ENCODE peak calls at places on chromosomes 3 and 15, in eight cellular contexts. One of them, this sample, is unnamed.

GRCh38 chr15:66655511-66655910 is 46.5 kb upstream of the SMAD6 start:
- DNase-seq in small intestine: no peak
- DNase-seq in heart right ventricle: no peak
- DNase-seq in CD4-positive, CD25-positive, alpha-beta regulatory T cell: no peak
- DNase-seq in stomach: no peak
- DNase-seq in mammary epithelial cell: no peak
- DNase-seq in right atrium auricular region: no peak
- DNase-seq in effector memory CD4-positive, alpha-beta T cell: no peak
- DNase-seq in this sample: no peak

GRCh38 chr3:12399226-12399625 is 85.1 kb upstream of the TSEN2 start:
- DNase-seq in small intestine: no peak
- DNase-seq in heart right ventricle: no peak
- DNase-seq in CD4-positive, CD25-positive, alpha-beta regulatory T cell: no peak
- DNase-seq in stomach: no peak
- DNase-seq in mammary epithelial cell: no peak
- DNase-seq in right atrium auricular region: no peak
- DNase-seq in effector memory CD4-positive, alpha-beta T cell: no peak
- DNase-seq in this sample: no peak

GRCh38 chr3:195203631-195204030 is 67.3 kb downstream of the XXYLT1 start:
- DNase-seq in small intestine: no peak
- DNase-seq in heart right ventricle: no peak
- DNase-seq in CD4-positive, CD25-positive, alpha-beta regulatory T cell: no peak
- DNase-seq in stomach: peak; percentile 21
- DNase-seq in mammary epithelial cell: no peak
- DNase-seq in right atrium auricular region: peak; percentile 43
- DNase-seq in effector memory CD4-positive, alpha-beta T cell: no peak
- DNase-seq in this sample: no peak

GRCh38 chr3:45082139-45082538 is 56.0 kb downstream of the CLEC3B start:
- DNase-seq in small intestine: no peak
- DNase-seq in heart right ventricle: no peak
- DNase-seq in CD4-positive, CD25-positive, alpha-beta regulatory T cell: no peak
- DNase-seq in stomach: no peak
- DNase-seq in mammary epithelial cell: no peak
- DNase-seq in right atrium auricular region: no peak
- DNase-seq in effector memory CD4-positive, alpha-beta T cell: no peak
- DNase-seq in this sample: no peak

GRCh38 chr3:142448424-142448823 is 587 bp upstream of the XRN1 start:
- DNase-seq in small intestine: no peak
- DNase-seq in heart right ventricle: no peak
- DNase-seq in CD4-positive, CD25-positive, alpha-beta regulatory T cell: no peak
- DNase-seq in stomach: no peak
- DNase-seq in mammary epithelial cell: no peak
- DNase-seq in right atrium auricular region: no peak
- DNase-seq in effector memory CD4-positive, alpha-beta T cell: no peak
- DNase-seq in this sample: no peak

GRCh38 chr3:73405000-73405399 is 219.7 kb downstream of the PDZRN3 start:
- DNase-seq in small intestine: no peak
- DNase-seq in heart right ventricle: no peak
- DNase-seq in CD4-positive, CD25-positive, alpha-beta regulatory T cell: no peak
- DNase-seq in stomach: no peak
- DNase-seq in mammary epithelial cell: no peak
- DNase-seq in right atrium auricular region: no peak
- DNase-seq in effector memory CD4-positive, alpha-beta T cell: no peak
- DNase-seq in this sample: no peak

GRCh38 chr15:48939686-48940085 is 24.0 kb downstream of the SHC4 start:
- DNase-seq in small intestine: no peak
- DNase-seq in heart right ventricle: no peak
- DNase-seq in CD4-positive, CD25-positive, alpha-beta regulatory T cell: no peak
- DNase-seq in stomach: no peak
- DNase-seq in mammary epithelial cell: peak; percentile 94
- DNase-seq in right atrium auricular region: no peak
- DNase-seq in effector memory CD4-positive, alpha-beta T cell: no peak
- DNase-seq in this sample: no peak

GRCh38 chr3:16486201-16486600 is 27.3 kb downstream of the RFTN1 start:
- DNase-seq in small intestine: no peak
- DNase-seq in heart right ventricle: no peak
- DNase-seq in CD4-positive, CD25-positive, alpha-beta regulatory T cell: no peak
- DNase-seq in stomach: no peak
- DNase-seq in mammary epithelial cell: no peak
- DNase-seq in right atrium auricular region: no peak
- DNase-seq in effector memory CD4-positive, alpha-beta T cell: no peak
- DNase-seq in this sample: no peak

GRCh38 chr3:191158800-191159199 is 40.2 kb upstream of the OSTN start:
- DNase-seq in small intestine: no peak
- DNase-seq in heart right ventricle: no peak
- DNase-seq in CD4-positive, CD25-positive, alpha-beta regulatory T cell: no peak
- DNase-seq in stomach: no peak
- DNase-seq in mammary epithelial cell: no peak
- DNase-seq in right atrium auricular region: no peak
- DNase-seq in effector memory CD4-positive, alpha-beta T cell: no peak
- DNase-seq in this sample: no peak

GRCh38 chr15:85030301-85031049 is 48.8 kb downstream of the PDE8A start:
- DNase-seq in small intestine: no peak
- DNase-seq in heart right ventricle: no peak
- DNase-seq in CD4-positive, CD25-positive, alpha-beta regulatory T cell: no peak
- DNase-seq in stomach: no peak
- DNase-seq in mammary epithelial cell: peak; percentile 53
- DNase-seq in right atrium auricular region: no peak
- DNase-seq in effector memory CD4-positive, alpha-beta T cell: no peak
- DNase-seq in this sample: no peak

GRCh38 chr3:134810052-134810435 is 15.0 kb downstream of the EPHB1 start:
- DNase-seq in small intestine: peak; percentile 7
- DNase-seq in heart right ventricle: no peak
- DNase-seq in CD4-positive, CD25-positive, alpha-beta regulatory T cell: no peak
- DNase-seq in stomach: no peak
- DNase-seq in mammary epithelial cell: no peak
- DNase-seq in right atrium auricular region: no peak
- DNase-seq in effector memory CD4-positive, alpha-beta T cell: no peak
- DNase-seq in this sample: no peak

GRCh38 chr3:41627477-41628087 is 334.3 kb downstream of the ULK4 start:
- DNase-seq in small intestine: peak; percentile 89
- DNase-seq in heart right ventricle: no peak
- DNase-seq in CD4-positive, CD25-positive, alpha-beta regulatory T cell: no peak
- DNase-seq in stomach: no peak
- DNase-seq in mammary epithelial cell: no peak
- DNase-seq in right atrium auricular region: no peak
- DNase-seq in effector memory CD4-positive, alpha-beta T cell: no peak
- DNase-seq in this sample: no peak

GRCh38 chr3:161957467-161957866 is 460.9 kb downstream of the OTOL1 start:
- DNase-seq in small intestine: no peak
- DNase-seq in heart right ventricle: no peak
- DNase-seq in CD4-positive, CD25-positive, alpha-beta regulatory T cell: no peak
- DNase-seq in stomach: no peak
- DNase-seq in mammary epithelial cell: no peak
- DNase-seq in right atrium auricular region: no peak
- DNase-seq in effector memory CD4-positive, alpha-beta T cell: no peak
- DNase-seq in this sample: no peak

GRCh38 chr3:101687142-101687931 is 819 bp upstream of the RPL24 start:
- DNase-seq in small intestine: no peak
- DNase-seq in heart right ventricle: no peak
- DNase-seq in CD4-positive, CD25-positive, alpha-beta regulatory T cell: no peak
- DNase-seq in stomach: no peak
- DNase-seq in mammary epithelial cell: peak; percentile 57
- DNase-seq in right atrium auricular region: no peak
- DNase-seq in effector memory CD4-positive, alpha-beta T cell: no peak
- DNase-seq in this sample: no peak

GRCh38 chr3:160618878-160619277 is 53.5 kb upstream of the KPNA4 start:
- DNase-seq in small intestine: no peak
- DNase-seq in heart right ventricle: no peak
- DNase-seq in CD4-positive, CD25-positive, alpha-beta regulatory T cell: no peak
- DNase-seq in stomach: no peak
- DNase-seq in mammary epithelial cell: no peak
- DNase-seq in right atrium auricular region: no peak
- DNase-seq in effector memory CD4-positive, alpha-beta T cell: no peak
- DNase-seq in this sample: no peak

GRCh38 chr15:75731248-75732100 is 18.8 kb upstream of the CSPG4 start:
- DNase-seq in small intestine: no peak
- DNase-seq in heart right ventricle: peak; percentile 72
- DNase-seq in CD4-positive, CD25-positive, alpha-beta regulatory T cell: no peak
- DNase-seq in stomach: no peak
- DNase-seq in mammary epithelial cell: no peak
- DNase-seq in right atrium auricular region: no peak
- DNase-seq in effector memory CD4-positive, alpha-beta T cell: no peak
- DNase-seq in this sample: peak; percentile 40

GRCh38 chr3:40971191-40972168 is 227.8 kb upstream of the CTNNB1 start:
- DNase-seq in small intestine: peak; percentile 91
- DNase-seq in heart right ventricle: peak; percentile 87
- DNase-seq in CD4-positive, CD25-positive, alpha-beta regulatory T cell: no peak
- DNase-seq in stomach: peak; percentile 47
- DNase-seq in mammary epithelial cell: peak; percentile 99
- DNase-seq in right atrium auricular region: peak; percentile 91
- DNase-seq in effector memory CD4-positive, alpha-beta T cell: no peak
- DNase-seq in this sample: peak; percentile 86

GRCh38 chr3:15049584-15049983 is 15.5 kb downstream of the MRPS25 start:
- DNase-seq in small intestine: peak; percentile 69
- DNase-seq in heart right ventricle: no peak
- DNase-seq in CD4-positive, CD25-positive, alpha-beta regulatory T cell: no peak
- DNase-seq in stomach: no peak
- DNase-seq in mammary epithelial cell: no peak
- DNase-seq in right atrium auricular region: no peak
- DNase-seq in effector memory CD4-positive, alpha-beta T cell: no peak
- DNase-seq in this sample: no peak
- H3K4me1 ChIP-seq in small intestine: no peaks in the 10 kb centered on the region
- H3K4me1 ChIP-seq in heart right ventricle: no peaks in the 10 kb centered on the region
- H3K4me1 ChIP-seq in CD4-positive, CD25-positive, alpha-beta regulatory T cell: peaks cover 2% of the 10 kb centered on the region
- H3K4me1 ChIP-seq in stomach: no peaks in the 10 kb centered on the region
- H3K4me1 ChIP-seq in mammary epithelial cell: no peaks in the 10 kb centered on the region
- H3K4me1 ChIP-seq in right atrium auricular region: no peaks in the 10 kb centered on the region
- H3K4me1 ChIP-seq in effector memory CD4-positive, alpha-beta T cell: no peaks in the 10 kb centered on the region
- H3K4me1 ChIP-seq in this sample: no peaks in the 10 kb centered on the region

GRCh38 chr3:43288366-43288765 is 2.0 kb downstream of the SNRK start:
- DNase-seq in small intestine: peak; percentile 69
- DNase-seq in heart right ventricle: no peak
- DNase-seq in CD4-positive, CD25-positive, alpha-beta regulatory T cell: peak; percentile 55
- DNase-seq in stomach: no peak
- DNase-seq in mammary epithelial cell: no peak
- DNase-seq in right atrium auricular region: no peak
- DNase-seq in effector memory CD4-positive, alpha-beta T cell: no peak
- DNase-seq in this sample: no peak

GRCh38 chr3:43287514-43287913 is 1.2 kb downstream of the SNRK start:
- DNase-seq in small intestine: peak; percentile 63
- DNase-seq in heart right ventricle: no peak
- DNase-seq in CD4-positive, CD25-positive, alpha-beta regulatory T cell: no peak
- DNase-seq in stomach: no peak
- DNase-seq in mammary epithelial cell: no peak
- DNase-seq in right atrium auricular region: no peak
- DNase-seq in effector memory CD4-positive, alpha-beta T cell: no peak
- DNase-seq in this sample: no peak

GRCh38 chr3:43286886-43287301 is 554 bp downstream of the SNRK start:
- DNase-seq in small intestine: peak; percentile 45
- DNase-seq in heart right ventricle: no peak
- DNase-seq in CD4-positive, CD25-positive, alpha-beta regulatory T cell: peak; percentile 29
- DNase-seq in stomach: no peak
- DNase-seq in mammary epithelial cell: peak; percentile 27
- DNase-seq in right atrium auricular region: no peak
- DNase-seq in effector memory CD4-positive, alpha-beta T cell: peak; percentile 18
- DNase-seq in this sample: no peak

GRCh38 chr3:43286115-43286885 is at the start of gene SNRK:
- DNase-seq in small intestine: peak; percentile 80
- DNase-seq in heart right ventricle: peak; percentile 91
- DNase-seq in CD4-positive, CD25-positive, alpha-beta regulatory T cell: peak; percentile 93
- DNase-seq in stomach: peak; percentile 94
- DNase-seq in mammary epithelial cell: peak; percentile 81
- DNase-seq in right atrium auricular region: peak; percentile 85
- DNase-seq in effector memory CD4-positive, alpha-beta T cell: peak; percentile 89
- DNase-seq in this sample: peak; percentile 88

GRCh38 chr3:43285644-43286043 is 696 bp upstream of the SNRK start:
- DNase-seq in small intestine: no peak
- DNase-seq in heart right ventricle: no peak
- DNase-seq in CD4-positive, CD25-positive, alpha-beta regulatory T cell: no peak
- DNase-seq in stomach: no peak
- DNase-seq in mammary epithelial cell: no peak
- DNase-seq in right atrium auricular region: no peak
- DNase-seq in effector memory CD4-positive, alpha-beta T cell: no peak
- DNase-seq in this sample: no peak
- H3K4me3 ChIP-seq in small intestine: no peak overlapping the region
- H3K4me3 ChIP-seq in heart right ventricle: no peak overlapping the region
- H3K4me3 ChIP-seq in CD4-positive, CD25-positive, alpha-beta regulatory T cell: peak overlapping the region; percentile 58
- H3K4me3 ChIP-seq in stomach: peak overlapping the region; percentile 65
- H3K4me3 ChIP-seq in mammary epithelial cell: no peak overlapping the region
- H3K4me3 ChIP-seq in right atrium auricular region: peak overlapping the region; percentile 55
- H3K4me3 ChIP-seq in effector memory CD4-positive, alpha-beta T cell: no peak overlapping the region
- H3K4me3 ChIP-seq in this sample: no peak overlapping the region

GRCh38 chr3:4828279-4829030 is 150.8 kb upstream of the BHLHE40 start:
- DNase-seq in small intestine: no peak
- DNase-seq in heart right ventricle: no peak
- DNase-seq in CD4-positive, CD25-positive, alpha-beta regulatory T cell: no peak
- DNase-seq in stomach: no peak
- DNase-seq in mammary epithelial cell: peak; percentile 38
- DNase-seq in right atrium auricular region: peak; percentile 82
- DNase-seq in effector memory CD4-positive, alpha-beta T cell: no peak
- DNase-seq in this sample: no peak
- H3K4me1 ChIP-seq in small intestine: peaks cover 32% of the 10 kb centered on the region
- H3K4me1 ChIP-seq in heart right ventricle: peaks cover 16% of the 10 kb centered on the region
- H3K4me1 ChIP-seq in CD4-positive, CD25-positive, alpha-beta regulatory T cell: peaks cover 73% of the 10 kb centered on the region
- H3K4me1 ChIP-seq in stomach: peaks cover 29% of the 10 kb centered on the region
- H3K4me1 ChIP-seq in mammary epithelial cell: peaks cover 58% of the 10 kb centered on the region
- H3K4me1 ChIP-seq in right atrium auricular region: peaks cover 67% of the 10 kb centered on the region
- H3K4me1 ChIP-seq in effector memory CD4-positive, alpha-beta T cell: peaks cover 92% of the 10 kb centered on the region
- H3K4me1 ChIP-seq in this sample: peaks cover 28% of the 10 kb centered on the region

GRCh38 chr3:151346292-151346691 is 16.9 kb upstream of the P2RY13 start:
- DNase-seq in small intestine: no peak
- DNase-seq in heart right ventricle: no peak
- DNase-seq in CD4-positive, CD25-positive, alpha-beta regulatory T cell: no peak
- DNase-seq in stomach: no peak
- DNase-seq in mammary epithelial cell: no peak
- DNase-seq in right atrium auricular region: no peak
- DNase-seq in effector memory CD4-positive, alpha-beta T cell: no peak
- DNase-seq in this sample: no peak

GRCh38 chr3:151347432-151347831 is 18.1 kb upstream of the P2RY13 start:
- DNase-seq in small intestine: no peak
- DNase-seq in heart right ventricle: no peak
- DNase-seq in CD4-positive, CD25-positive, alpha-beta regulatory T cell: no peak
- DNase-seq in stomach: no peak
- DNase-seq in mammary epithelial cell: no peak
- DNase-seq in right atrium auricular region: no peak
- DNase-seq in effector memory CD4-positive, alpha-beta T cell: no peak
- DNase-seq in this sample: peak; percentile 48

GRCh38 chr3:151351216-151351615 is 21.9 kb upstream of the P2RY13 start:
- DNase-seq in small intestine: no peak
- DNase-seq in heart right ventricle: no peak
- DNase-seq in CD4-positive, CD25-positive, alpha-beta regulatory T cell: no peak
- DNase-seq in stomach: no peak
- DNase-seq in mammary epithelial cell: no peak
- DNase-seq in right atrium auricular region: no peak
- DNase-seq in effector memory CD4-positive, alpha-beta T cell: no peak
- DNase-seq in this sample: no peak

GRCh38 chr3:151351648-151352047 is 22.3 kb upstream of the P2RY13 start:
- DNase-seq in small intestine: no peak
- DNase-seq in heart right ventricle: no peak
- DNase-seq in CD4-positive, CD25-positive, alpha-beta regulatory T cell: no peak
- DNase-seq in stomach: no peak
- DNase-seq in mammary epithelial cell: no peak
- DNase-seq in right atrium auricular region: no peak
- DNase-seq in effector memory CD4-positive, alpha-beta T cell: no peak
- DNase-seq in this sample: no peak

DNA sequence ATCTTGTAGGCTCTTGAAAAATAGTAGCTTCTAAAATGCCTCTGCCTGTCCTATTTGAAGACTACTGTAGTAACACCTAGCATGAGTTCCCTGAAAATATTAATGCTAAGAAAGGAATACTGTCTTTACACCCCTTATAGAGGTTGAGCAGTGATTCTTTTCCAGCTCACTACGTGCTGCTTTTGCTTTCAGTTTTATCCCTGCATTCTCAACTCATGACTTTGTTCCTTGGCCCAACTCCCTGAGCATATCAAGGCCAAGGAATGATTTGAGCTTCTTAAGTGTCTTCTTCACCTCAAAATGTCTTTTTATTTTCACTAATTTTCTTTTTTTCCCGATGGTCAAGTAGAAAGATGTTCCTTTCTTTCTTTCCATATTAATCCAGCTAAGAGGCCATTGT is 16.5 kb upstream of the P2RY13 start:
- DNase-seq in small intestine: peak; percentile 36
- DNase-seq in heart right ventricle: no peak
- DNase-seq in CD4-positive, CD25-positive, alpha-beta regulatory T cell: no peak
- DNase-seq in stomach: no peak
- DNase-seq in mammary epithelial cell: peak; percentile 11
- DNase-seq in right atrium auricular region: no peak
- DNase-seq in effector memory CD4-positive, alpha-beta T cell: no peak
- DNase-seq in this sample: no peak
- H3K4me3 ChIP-seq in small intestine: no peak overlapping the region
- H3K4me3 ChIP-seq in heart right ventricle: no peak overlapping the region
- H3K4me3 ChIP-seq in CD4-positive, CD25-positive, alpha-beta regulatory T cell: no peak overlapping the region
- H3K4me3 ChIP-seq in stomach: no peak overlapping the region
- H3K4me3 ChIP-seq in mammary epithelial cell: no peak overlapping the region
- H3K4me3 ChIP-seq in right atrium auricular region: peak overlapping the region; percentile 15
- H3K4me3 ChIP-seq in effector memory CD4-positive, alpha-beta T cell: no peak overlapping the region
- H3K4me3 ChIP-seq in this sample: no peak overlapping the region